ENCODE peak calls at places on chromosomes 3 and 15, in five cellular contexts. U, D, T, B and S are unnamed samples. For H3K4me1, the result is how much of the 10 kb centered on the place peaks cover.

GRCh38 chr3:117553461-117553860 is 843.9 kb downstream of the TUSC7 start:
- DNase-seq in B (no peak), D (no peak), T (no peak), U (no peak), S (no peak)

GRCh38 chr3:63089007-63089406 is 189.1 kb upstream of the SYNPR start:
- DNase-seq in T (no peak), D (no peak), U (no peak), B (no peak), S (no peak)

GRCh38 chr3:49023775-49024174 is 1.9 kb downstream of the NDUFAF3 start:
- DNase-seq in D (no peak), B (no peak), U (no peak), T (no peak), S (no peak)

GRCh38 chr3:115580566-115580965 is 42.7 kb upstream of the GAP43 start:
- DNase-seq in D (no peak), T (no peak), U (no peak), B (no peak), S (no peak)

GRCh38 chr3:143958966-143959365 is 12.7 kb upstream of the DIPK2A start:
- DNase-seq in B (no peak), U (no peak), T (no peak), D (no peak), S (no peak)

GRCh38 chr15:91929509-91929908 is 76.0 kb downstream of the SLCO3A1 start:
- DNase-seq in B (no peak), D (no peak), T (no peak), U (no peak), S (no peak)

GRCh38 chr3:32872487-32873382 is 54.9 kb downstream of the TRIM71 start:
- DNase-seq in B (no peak), U (peak), T (no peak), D (no peak), S (no peak)

GRCh38 chr15:66803182-66803729 is 101.2 kb downstream of the SMAD6 start:
- DNase-seq in B (no peak), U (peak), D (no peak), T (peak), S (peak)

GRCh38 chr15:27843146-27843545 is 256.0 kb downstream of the OCA2 start:
- DNase-seq in T (no peak), B (no peak), D (no peak), U (no peak), S (no peak)

GRCh38 chr3:73530030-73530411 is 94.7 kb downstream of the PDZRN3 start:
- DNase-seq in B (no peak), D (no peak), T (no peak), U (no peak), S (no peak)

GRCh38 chr15:48883699-48884098 is 5.8 kb downstream of the EID1 start:
- DNase-seq in U (no peak), D (no peak), T (no peak), B (no peak), S (no peak)

GRCh38 chr3:99945328-99945995 is 127.8 kb downstream of the CMSS1 start:
- DNase-seq in B (no peak), U (no peak), D (no peak), T (no peak), S (peak)

GRCh38 chr3:148991219-148992026 is at the start of gene GYG1:
- DNase-seq in U (peak), T (peak), B (peak), D (peak), S (peak)

GRCh38 chr3:87509401-87509800 is 233.0 kb upstream of the POU1F1 start:
- DNase-seq in T (no peak), U (no peak), B (no peak), D (no peak), S (no peak)

GRCh38 chr15:66848116-66848515 is 146.1 kb downstream of the SMAD6 start:
- DNase-seq in U (peak), B (no peak), T (no peak), D (no peak), S (no peak)

GRCh38 chr3:100254168-100254777 is 6.5 kb upstream of the TBC1D23 start:
- DNase-seq in D (no peak), U (peak), T (no peak), B (peak), S (peak)

GRCh38 chr3:99330924-99331532 is 307.4 kb upstream of the COL8A1 start:
- DNase-seq in T (no peak), B (no peak), D (no peak), U (no peak), S (no peak)

GRCh38 chr15:73919706-73920105 is 6.6 kb upstream of the LOXL1 start:
- DNase-seq in U (no peak), T (peak), D (no peak), B (no peak), S (no peak)

GRCh38 chr3:183506674-183507290 is 48.7 kb downstream of the KLHL6 start:
- DNase-seq in D (no peak), B (no peak), U (no peak), T (no peak), S (no peak)

GRCh38 chr15:67199881-67200763 is 54.3 kb downstream of the AAGAB start:
- DNase-seq in U (no peak), B (no peak), T (no peak), D (no peak), S (no peak)

GRCh38 chr15:40766194-40766830 is 2.4 kb downstream of the GCHFR start:
- DNase-seq in D (no peak), U (no peak), T (no peak), B (no peak), S (no peak)

GRCh38 chr3:184873136-184873535 is 61.2 kb downstream of the VPS8 start:
- DNase-seq in U (no peak), T (no peak), B (no peak), D (no peak), S (no peak)

GRCh38 chr3:4830586-4830914 is 148.7 kb upstream of the BHLHE40 start:
- DNase-seq in T (no peak), B (no peak), D (no peak), U (no peak), S (no peak)

GRCh38 chr3:64945171-64945684 is 257.4 kb upstream of the ADAMTS9 start:
- DNase-seq in D (no peak), T (no peak), B (no peak), U (no peak), S (peak)

GRCh38 chr3:25662921-25663320 is 1.8 kb downstream of the TOP2B start:
- DNase-seq in B (no peak), U (no peak), D (no peak), T (no peak), S (no peak)

GRCh38 chr3:94500146-94500545 is 437.3 kb downstream of the NSUN3 start:
- DNase-seq in T (no peak), B (no peak), D (no peak), U (no peak), S (no peak)

GRCh38 chr15:29690765-29691475 is 131.3 kb downstream of the TJP1 start:
- DNase-seq in B (no peak), U (no peak), D (no peak), T (no peak), S (no peak)

GRCh38 chr3:174931969-174932368 is 72.8 kb downstream of the NAALADL2 start:
- DNase-seq in T (no peak), B (no peak), U (no peak), D (no peak), S (no peak)

GRCh38 chr3:159380891-159381290 is 579.0 kb downstream of the MFSD1 start:
- DNase-seq in D (no peak), T (no peak), B (no peak), U (no peak), S (no peak)

GRCh38 chr15:41465822-41466421 is 27.8 kb upstream of the ITPKA start:
- DNase-seq in T (no peak), U (no peak), B (no peak), D (no peak), S (no peak)

GRCh38 chr15:91589360-91589759 is 264.1 kb upstream of the SLCO3A1 start:
- DNase-seq in U (no peak), T (no peak), D (no peak), B (no peak), S (no peak)

GRCh38 chr15:63553388-63553791 is 43.8 kb upstream of the FBXL22 start:
- DNase-seq in B (no peak), D (no peak), T (no peak), U (no peak), S (no peak)

GRCh38 chr3:184235381-184236032 is 6.1 kb downstream of the VWA5B2 start:
- DNase-seq in D (no peak), B (no peak), T (no peak), U (no peak), S (no peak)

GRCh38 chr15:99181544-99181943 is 67.8 kb downstream of the TTC23 start:
- DNase-seq in T (no peak), B (no peak), D (no peak), U (no peak), S (peak)

GRCh38 chr15:96325579-96326331 is 4.7 kb upstream of the NR2F2 start:
- DNase-seq in D (no peak), U (no peak), B (no peak), T (no peak), S (no peak)

GRCh38 chr3:171320721-171321120 is 139.5 kb downstream of the TNIK start:
- DNase-seq in T (no peak), U (no peak), D (no peak), B (no peak), S (peak)

GRCh38 chr3:145251311-145251710 is 909.7 kb downstream of the PLOD2 start:
- DNase-seq in T (no peak), D (no peak), U (no peak), B (no peak), S (no peak)
- H3K4me1 ChIP-seq in T (under half), D (under half), U (under half), B (under half), S (under half)

GRCh38 chr3:141074529-141074928 is 23.4 kb downstream of the SPSB4 start:
- DNase-seq in T (no peak), U (no peak), B (no peak), D (no peak), S (no peak)

GRCh38 chr3:141077631-141078030 is 26.5 kb downstream of the SPSB4 start:
- DNase-seq in T (no peak), B (no peak), U (no peak), D (no peak), S (no peak)

GRCh38 chr3:141076026-141076797 is 25.1 kb downstream of the SPSB4 start:
- DNase-seq in U (no peak), B (no peak), D (no peak), T (no peak), S (no peak)

GRCh38 chr3:141078200-141078599 is 27.1 kb downstream of the SPSB4 start:
- DNase-seq in D (no peak), T (no peak), U (no peak), B (no peak), S (no peak)

GRCh38 chr3:141076821-141077571 is 25.8 kb downstream of the SPSB4 start:
- DNase-seq in D (no peak), T (peak), U (peak), B (no peak), S (no peak)
- H3K4me3 ChIP-seq in D (no peak), T (peak), U (peak), B (no peak), S (peak)

GRCh38 chr3:53051929-53052328 is 6.1 kb upstream of the SFMBT1 start:
- DNase-seq in D (no peak), B (no peak), T (no peak), U (no peak), S (no peak)
- H3K4me1 ChIP-seq in D (under half), B (under half), T (under half), U (under half), S (under half)

GRCh38 chr3:190734490-190734889 is 128.0 kb downstream of the GMNC start:
- DNase-seq in T (no peak), B (no peak), D (no peak), U (no peak), S (no peak)

GRCh38 chr3:190731596-190731995 is 130.9 kb downstream of the GMNC start:
- DNase-seq in T (no peak), D (no peak), B (no peak), U (no peak), S (no peak)

GRCh38 chr3:190728574-190729246 is 133.8 kb downstream of the GMNC start:
- DNase-seq in T (no peak), U (no peak), D (no peak), B (no peak), S (no peak)
- H3K4me3 ChIP-seq in T (no peak), U (no peak), D (no peak), B (no peak), S (no peak)